ENCODE peak calls at places on chromosome 22, in nine cellular contexts. One of them, this sample, is unnamed.

GRCh38 chr22:43566561-43567332 is 154.9 kb downstream of the MPPED1 start:
- DNase-seq in Peyer's patch: no peak
- DNase-seq in HS-27A: no peak
- DNase-seq in prostate gland: no peak
- DNase-seq in HT1080: no peak
- DNase-seq in stimulated activated CD8-positive, alpha-beta memory T cell treated with anti-CD3 and anti-CD28 coated beads, Interleukin-12 subunit alpha, Interleukin-12 subunit beta, amount 100 ng/mL, for 4 hours: no peak
- DNase-seq in stimulated activated CD4-positive, alpha-beta T cell treated with anti-CD3 and anti-CD28 coated beads, Interleukin-15, amount 100 ng/mL, for 1 hour: no peak
- DNase-seq in DMS153: no peak
- DNase-seq in kidney tubule cell: no peak
- DNase-seq in this sample: no peak

GRCh38 chr22:26674211-26675190 is 17.1 kb downstream of the MIAT start:
- DNase-seq in stimulated activated CD8-positive, alpha-beta memory T cell treated with anti-CD3 and anti-CD28 coated beads, Interleukin-12 subunit alpha, Interleukin-12 subunit beta, amount 100 ng/mL, for 4 hours: no peak
- DNase-seq in prostate gland: no peak
- DNase-seq in Peyer's patch: no peak
- DNase-seq in HT1080: no peak
- DNase-seq in DMS153: peak
- DNase-seq in stimulated activated CD4-positive, alpha-beta T cell treated with anti-CD3 and anti-CD28 coated beads, Interleukin-15, amount 100 ng/mL, for 1 hour: no peak
- DNase-seq in kidney tubule cell: peak
- DNase-seq in HS-27A: no peak
- DNase-seq in this sample: no peak

GRCh38 chr22:50722716-50723428 is 15.1 kb upstream of the ACR start:
- DNase-seq in kidney tubule cell: no peak
- DNase-seq in prostate gland: no peak
- DNase-seq in HT1080: no peak
- DNase-seq in stimulated activated CD8-positive, alpha-beta memory T cell treated with anti-CD3 and anti-CD28 coated beads, Interleukin-12 subunit alpha, Interleukin-12 subunit beta, amount 100 ng/mL, for 4 hours: no peak
- DNase-seq in Peyer's patch: no peak
- DNase-seq in stimulated activated CD4-positive, alpha-beta T cell treated with anti-CD3 and anti-CD28 coated beads, Interleukin-15, amount 100 ng/mL, for 1 hour: no peak
- DNase-seq in HS-27A: no peak
- DNase-seq in DMS153: no peak
- DNase-seq in this sample: no peak

GRCh38 chr22:50165438-50166123 is 5.0 kb upstream of the PANX2 start:
- DNase-seq in HS-27A: no peak
- DNase-seq in kidney tubule cell: no peak
- DNase-seq in stimulated activated CD4-positive, alpha-beta T cell treated with anti-CD3 and anti-CD28 coated beads, Interleukin-15, amount 100 ng/mL, for 1 hour: no peak
- DNase-seq in HT1080: no peak
- DNase-seq in Peyer's patch: no peak
- DNase-seq in stimulated activated CD8-positive, alpha-beta memory T cell treated with anti-CD3 and anti-CD28 coated beads, Interleukin-12 subunit alpha, Interleukin-12 subunit beta, amount 100 ng/mL, for 4 hours: no peak
- DNase-seq in prostate gland: no peak
- DNase-seq in DMS153: no peak
- DNase-seq in this sample: no peak

GRCh38 chr22:44023404-44024287 is 456 bp upstream of the PARVB start:
- DNase-seq in DMS153: no peak
- DNase-seq in HT1080: peak
- DNase-seq in prostate gland: no peak
- DNase-seq in HS-27A: peak
- DNase-seq in Peyer's patch: peak
- DNase-seq in stimulated activated CD8-positive, alpha-beta memory T cell treated with anti-CD3 and anti-CD28 coated beads, Interleukin-12 subunit alpha, Interleukin-12 subunit beta, amount 100 ng/mL, for 4 hours: peak
- DNase-seq in kidney tubule cell: peak
- DNase-seq in stimulated activated CD4-positive, alpha-beta T cell treated with anti-CD3 and anti-CD28 coated beads, Interleukin-15, amount 100 ng/mL, for 1 hour: no peak
- DNase-seq in this sample: peak

GRCh38 chr22:29004647-29005371 is 56.8 kb downstream of the C22orf31 start:
- DNase-seq in Peyer's patch: peak
- DNase-seq in kidney tubule cell: peak
- DNase-seq in HS-27A: no peak
- DNase-seq in HT1080: no peak
- DNase-seq in prostate gland: peak
- DNase-seq in stimulated activated CD8-positive, alpha-beta memory T cell treated with anti-CD3 and anti-CD28 coated beads, Interleukin-12 subunit alpha, Interleukin-12 subunit beta, amount 100 ng/mL, for 4 hours: no peak
- DNase-seq in DMS153: peak
- DNase-seq in stimulated activated CD4-positive, alpha-beta T cell treated with anti-CD3 and anti-CD28 coated beads, Interleukin-15, amount 100 ng/mL, for 1 hour: no peak
- DNase-seq in this sample: peak

GRCh38 chr22:19753996-19754700 is 6.4 kb upstream of the TBX1 start:
- DNase-seq in stimulated activated CD4-positive, alpha-beta T cell treated with anti-CD3 and anti-CD28 coated beads, Interleukin-15, amount 100 ng/mL, for 1 hour: no peak
- DNase-seq in prostate gland: no peak
- DNase-seq in HS-27A: no peak
- DNase-seq in stimulated activated CD8-positive, alpha-beta memory T cell treated with anti-CD3 and anti-CD28 coated beads, Interleukin-12 subunit alpha, Interleukin-12 subunit beta, amount 100 ng/mL, for 4 hours: no peak
- DNase-seq in Peyer's patch: no peak
- DNase-seq in kidney tubule cell: no peak
- DNase-seq in HT1080: no peak
- DNase-seq in DMS153: no peak
- DNase-seq in this sample: no peak

GRCh38 chr22:29756341-29756740 is 10.5 kb downstream of the ZMAT5 start:
- DNase-seq in stimulated activated CD4-positive, alpha-beta T cell treated with anti-CD3 and anti-CD28 coated beads, Interleukin-15, amount 100 ng/mL, for 1 hour: no peak
- DNase-seq in DMS153: no peak
- DNase-seq in HS-27A: no peak
- DNase-seq in Peyer's patch: no peak
- DNase-seq in prostate gland: no peak
- DNase-seq in HT1080: no peak
- DNase-seq in kidney tubule cell: no peak
- DNase-seq in stimulated activated CD8-positive, alpha-beta memory T cell treated with anti-CD3 and anti-CD28 coated beads, Interleukin-12 subunit alpha, Interleukin-12 subunit beta, amount 100 ng/mL, for 4 hours: no peak
- DNase-seq in this sample: no peak

GRCh38 chr22:32050678-32051515 is 7.8 kb downstream of the SLC5A1 start:
- DNase-seq in kidney tubule cell: peak
- DNase-seq in stimulated activated CD8-positive, alpha-beta memory T cell treated with anti-CD3 and anti-CD28 coated beads, Interleukin-12 subunit alpha, Interleukin-12 subunit beta, amount 100 ng/mL, for 4 hours: peak
- DNase-seq in HT1080: peak
- DNase-seq in HS-27A: peak
- DNase-seq in Peyer's patch: no peak
- DNase-seq in DMS153: peak
- DNase-seq in prostate gland: peak
- DNase-seq in stimulated activated CD4-positive, alpha-beta T cell treated with anti-CD3 and anti-CD28 coated beads, Interleukin-15, amount 100 ng/mL, for 1 hour: peak
- DNase-seq in this sample: no peak

GRCh38 chr22:48578138-48579034 is 1249.3 kb downstream of the BRD1 start:
- DNase-seq in HT1080: no peak
- DNase-seq in stimulated activated CD8-positive, alpha-beta memory T cell treated with anti-CD3 and anti-CD28 coated beads, Interleukin-12 subunit alpha, Interleukin-12 subunit beta, amount 100 ng/mL, for 4 hours: no peak
- DNase-seq in prostate gland: no peak
- DNase-seq in Peyer's patch: no peak
- DNase-seq in stimulated activated CD4-positive, alpha-beta T cell treated with anti-CD3 and anti-CD28 coated beads, Interleukin-15, amount 100 ng/mL, for 1 hour: no peak
- DNase-seq in DMS153: no peak
- DNase-seq in HS-27A: no peak
- DNase-seq in kidney tubule cell: no peak
- DNase-seq in this sample: no peak

GRCh38 chr22:46043339-46043738 is 66.4 kb upstream of the WNT7B start:
- DNase-seq in stimulated activated CD8-positive, alpha-beta memory T cell treated with anti-CD3 and anti-CD28 coated beads, Interleukin-12 subunit alpha, Interleukin-12 subunit beta, amount 100 ng/mL, for 4 hours: no peak
- DNase-seq in kidney tubule cell: no peak
- DNase-seq in prostate gland: no peak
- DNase-seq in Peyer's patch: peak
- DNase-seq in HT1080: no peak
- DNase-seq in HS-27A: no peak
- DNase-seq in DMS153: no peak
- DNase-seq in stimulated activated CD4-positive, alpha-beta T cell treated with anti-CD3 and anti-CD28 coated beads, Interleukin-15, amount 100 ng/mL, for 1 hour: no peak
- DNase-seq in this sample: no peak

GRCh38 chr22:43126506-43127165 is 16.1 kb downstream of the BIK start:
- DNase-seq in kidney tubule cell: peak
- DNase-seq in HS-27A: peak
- DNase-seq in HT1080: peak
- DNase-seq in stimulated activated CD8-positive, alpha-beta memory T cell treated with anti-CD3 and anti-CD28 coated beads, Interleukin-12 subunit alpha, Interleukin-12 subunit beta, amount 100 ng/mL, for 4 hours: no peak
- DNase-seq in DMS153: no peak
- DNase-seq in prostate gland: no peak
- DNase-seq in stimulated activated CD4-positive, alpha-beta T cell treated with anti-CD3 and anti-CD28 coated beads, Interleukin-15, amount 100 ng/mL, for 1 hour: no peak
- DNase-seq in Peyer's patch: peak
- DNase-seq in this sample: no peak

GRCh38 chr22:23282089-23282501 is 101.8 kb downstream of the BCR start:
- DNase-seq in HS-27A: peak
- DNase-seq in Peyer's patch: peak
- DNase-seq in prostate gland: peak
- DNase-seq in HT1080: peak
- DNase-seq in stimulated activated CD4-positive, alpha-beta T cell treated with anti-CD3 and anti-CD28 coated beads, Interleukin-15, amount 100 ng/mL, for 1 hour: no peak
- DNase-seq in DMS153: no peak
- DNase-seq in kidney tubule cell: peak
- DNase-seq in stimulated activated CD8-positive, alpha-beta memory T cell treated with anti-CD3 and anti-CD28 coated beads, Interleukin-12 subunit alpha, Interleukin-12 subunit beta, amount 100 ng/mL, for 4 hours: no peak
- DNase-seq in this sample: no peak

GRCh38 chr22:21791635-21792625 is 56.3 kb upstream of the YPEL1 start:
- DNase-seq in stimulated activated CD4-positive, alpha-beta T cell treated with anti-CD3 and anti-CD28 coated beads, Interleukin-15, amount 100 ng/mL, for 1 hour: peak
- DNase-seq in kidney tubule cell: no peak
- DNase-seq in Peyer's patch: no peak
- DNase-seq in prostate gland: no peak
- DNase-seq in stimulated activated CD8-positive, alpha-beta memory T cell treated with anti-CD3 and anti-CD28 coated beads, Interleukin-12 subunit alpha, Interleukin-12 subunit beta, amount 100 ng/mL, for 4 hours: no peak
- DNase-seq in HT1080: no peak
- DNase-seq in DMS153: no peak
- DNase-seq in HS-27A: no peak
- DNase-seq in this sample: no peak

GRCh38 chr22:33792837-33793236 is 127.4 kb downstream of the LARGE1 start:
- DNase-seq in DMS153: peak
- DNase-seq in stimulated activated CD8-positive, alpha-beta memory T cell treated with anti-CD3 and anti-CD28 coated beads, Interleukin-12 subunit alpha, Interleukin-12 subunit beta, amount 100 ng/mL, for 4 hours: no peak
- DNase-seq in kidney tubule cell: no peak
- DNase-seq in stimulated activated CD4-positive, alpha-beta T cell treated with anti-CD3 and anti-CD28 coated beads, Interleukin-15, amount 100 ng/mL, for 1 hour: no peak
- DNase-seq in HS-27A: no peak
- DNase-seq in HT1080: no peak
- DNase-seq in Peyer's patch: no peak
- DNase-seq in prostate gland: no peak
- DNase-seq in this sample: no peak

GRCh38 chr22:30026751-30027150 is 53.5 kb upstream of the HORMAD2 start:
- DNase-seq in HS-27A: no peak
- DNase-seq in kidney tubule cell: no peak
- DNase-seq in HT1080: no peak
- DNase-seq in stimulated activated CD8-positive, alpha-beta memory T cell treated with anti-CD3 and anti-CD28 coated beads, Interleukin-12 subunit alpha, Interleukin-12 subunit beta, amount 100 ng/mL, for 4 hours: no peak
- DNase-seq in Peyer's patch: no peak
- DNase-seq in stimulated activated CD4-positive, alpha-beta T cell treated with anti-CD3 and anti-CD28 coated beads, Interleukin-15, amount 100 ng/mL, for 1 hour: no peak
- DNase-seq in prostate gland: no peak
- DNase-seq in DMS153: no peak
- DNase-seq in this sample: no peak

GRCh38 chr22:26453812-26454500 is 24.9 kb downstream of the ASPHD2 start:
- DNase-seq in stimulated activated CD4-positive, alpha-beta T cell treated with anti-CD3 and anti-CD28 coated beads, Interleukin-15, amount 100 ng/mL, for 1 hour: no peak
- DNase-seq in prostate gland: no peak
- DNase-seq in DMS153: no peak
- DNase-seq in HS-27A: no peak
- DNase-seq in HT1080: no peak
- DNase-seq in Peyer's patch: no peak
- DNase-seq in kidney tubule cell: no peak
- DNase-seq in stimulated activated CD8-positive, alpha-beta memory T cell treated with anti-CD3 and anti-CD28 coated beads, Interleukin-12 subunit alpha, Interleukin-12 subunit beta, amount 100 ng/mL, for 4 hours: no peak
- DNase-seq in this sample: peak

GRCh38 chr22:37400719-37401118 is 26.6 kb downstream of the ELFN2 start:
- DNase-seq in Peyer's patch: no peak
- DNase-seq in stimulated activated CD8-positive, alpha-beta memory T cell treated with anti-CD3 and anti-CD28 coated beads, Interleukin-12 subunit alpha, Interleukin-12 subunit beta, amount 100 ng/mL, for 4 hours: no peak
- DNase-seq in prostate gland: no peak
- DNase-seq in HS-27A: no peak
- DNase-seq in HT1080: no peak
- DNase-seq in DMS153: no peak
- DNase-seq in stimulated activated CD4-positive, alpha-beta T cell treated with anti-CD3 and anti-CD28 coated beads, Interleukin-15, amount 100 ng/mL, for 1 hour: no peak
- DNase-seq in kidney tubule cell: peak
- DNase-seq in this sample: no peak

GRCh38 chr22:20027966-20028854 is 7.3 kb downstream of the TANGO2 start:
- DNase-seq in stimulated activated CD4-positive, alpha-beta T cell treated with anti-CD3 and anti-CD28 coated beads, Interleukin-15, amount 100 ng/mL, for 1 hour: no peak
- DNase-seq in kidney tubule cell: peak
- DNase-seq in stimulated activated CD8-positive, alpha-beta memory T cell treated with anti-CD3 and anti-CD28 coated beads, Interleukin-12 subunit alpha, Interleukin-12 subunit beta, amount 100 ng/mL, for 4 hours: no peak
- DNase-seq in Peyer's patch: peak
- DNase-seq in HT1080: no peak
- DNase-seq in HS-27A: no peak
- DNase-seq in DMS153: no peak
- DNase-seq in prostate gland: no peak
- DNase-seq in this sample: peak

This sample was measured in NCI-H82.